ENCODE peak calls at places on chromosomes 5 and 9, in nine cellular contexts. E, K, F, B, X, S, L, Y and H are unnamed samples.

GRCh38 chr9:5593904-5594303 is 35.0 kb upstream of the RIC1 start:
- DNase-seq in E (no peak), K (no peak), F (peak; percentile 85), B (no peak), X (no peak), S (no peak), L (no peak), Y (no peak), H (no peak)

GRCh38 chr9:99895510-99895909 is 10.9 kb upstream of the STX17 start:
- DNase-seq in E (no peak), K (no peak), F (no peak), B (no peak), X (no peak), S (no peak), L (no peak), Y (no peak), H (no peak)

GRCh38 chr9:15576350-15577050 is 23.7 kb downstream of the CCDC171 start:
- DNase-seq in E (no peak), K (no peak), F (no peak), B (no peak), X (no peak), S (no peak), L (no peak), Y (no peak), H (no peak)

GRCh38 chr5:19314840-19315239 is 673.2 kb downstream of the CDH18 start:
- DNase-seq in E (no peak), K (no peak), F (no peak), B (no peak), X (no peak), S (peak; percentile 91), L (no peak), Y (no peak), H (no peak)

GRCh38 chr5:142924135-142924883 is 154.1 kb downstream of the ARHGAP26 start:
- DNase-seq in E (no peak), K (no peak), F (no peak), B (no peak), X (no peak), S (peak; percentile 43), L (no peak), Y (no peak), H (no peak)

GRCh38 chr5:126369995-126370731 is 53.0 kb upstream of the GRAMD2B start:
- DNase-seq in E (no peak), K (no peak), F (no peak), B (no peak), X (no peak), S (no peak), L (no peak), Y (peak; percentile 20), H (peak; percentile 46)

GRCh38 chr5:135376961-135377621 is 21.9 kb downstream of the MACROH2A1 start:
- DNase-seq in E (no peak), K (no peak), F (no peak), B (no peak), X (no peak), S (no peak), L (no peak), Y (no peak), H (no peak)

GRCh38 chr9:121741198-121741918 is 89.9 kb downstream of the DAB2IP start:
- DNase-seq in E (no peak), K (no peak), F (no peak), B (no peak), X (no peak), S (no peak), L (no peak), Y (peak; percentile 30), H (no peak)

GRCh38 chr5:10521466-10522223 is 42.2 kb upstream of the ANKRD33B start:
- DNase-seq in E (no peak), K (no peak), F (no peak), B (no peak), X (no peak), S (no peak), L (no peak), Y (no peak), H (no peak)

GRCh38 chr9:4639420-4639819 is 22.7 kb upstream of the PLPP6 start:
- DNase-seq in E (no peak), K (no peak), F (no peak), B (no peak), X (no peak), S (peak; percentile 18), L (no peak), Y (no peak), H (no peak)

GRCh38 chr5:34600118-34600493 is 56.0 kb upstream of the RAI14 start:
- DNase-seq in E (no peak), K (no peak), F (no peak), B (no peak), X (no peak), S (no peak), L (no peak), Y (no peak), H (no peak)

GRCh38 chr9:130299785-130300615 is 34.4 kb downstream of the HMCN2 start:
- DNase-seq in E (no peak), K (no peak), F (no peak), B (no peak), X (no peak), S (no peak), L (no peak), Y (no peak), H (no peak)

GRCh38 chr5:43609752-43610151 is 6.8 kb downstream of the NNT start:
- DNase-seq in E (no peak), K (no peak), F (peak; percentile 8), B (no peak), X (no peak), S (peak; percentile 8), L (no peak), Y (no peak), H (no peak)

GRCh38 chr5:122880749-122881148 is 35.3 kb downstream of the SNX24 start:
- DNase-seq in E (no peak), K (no peak), F (no peak), B (no peak), X (no peak), S (no peak), L (no peak), Y (peak; percentile 4), H (no peak)

GRCh38 chr9:2583308-2584013 is 38.1 kb upstream of the VLDLR start:
- DNase-seq in E (no peak), K (no peak), F (no peak), B (no peak), X (no peak), S (no peak), L (no peak), Y (no peak), H (peak; percentile 14)

GRCh38 chr5:8320244-8320643 is 451.3 kb downstream of the MTRR start:
- DNase-seq in E (no peak), K (no peak), F (no peak), B (no peak), X (no peak), S (no peak), L (no peak), Y (no peak), H (no peak)

GRCh38 chr5:76831108-76831447 is 12.2 kb downstream of the F2RL1 start:
- DNase-seq in E (no peak), K (no peak), F (no peak), B (no peak), X (no peak), S (no peak), L (no peak), Y (no peak), H (no peak)

GRCh38 chr5:135833961-135834638 is 363 bp upstream of the SLC25A48 start:
- DNase-seq in E (no peak), K (no peak), F (no peak), B (no peak), X (no peak), S (peak; percentile 28), L (no peak), Y (no peak), H (no peak)

DNA sequence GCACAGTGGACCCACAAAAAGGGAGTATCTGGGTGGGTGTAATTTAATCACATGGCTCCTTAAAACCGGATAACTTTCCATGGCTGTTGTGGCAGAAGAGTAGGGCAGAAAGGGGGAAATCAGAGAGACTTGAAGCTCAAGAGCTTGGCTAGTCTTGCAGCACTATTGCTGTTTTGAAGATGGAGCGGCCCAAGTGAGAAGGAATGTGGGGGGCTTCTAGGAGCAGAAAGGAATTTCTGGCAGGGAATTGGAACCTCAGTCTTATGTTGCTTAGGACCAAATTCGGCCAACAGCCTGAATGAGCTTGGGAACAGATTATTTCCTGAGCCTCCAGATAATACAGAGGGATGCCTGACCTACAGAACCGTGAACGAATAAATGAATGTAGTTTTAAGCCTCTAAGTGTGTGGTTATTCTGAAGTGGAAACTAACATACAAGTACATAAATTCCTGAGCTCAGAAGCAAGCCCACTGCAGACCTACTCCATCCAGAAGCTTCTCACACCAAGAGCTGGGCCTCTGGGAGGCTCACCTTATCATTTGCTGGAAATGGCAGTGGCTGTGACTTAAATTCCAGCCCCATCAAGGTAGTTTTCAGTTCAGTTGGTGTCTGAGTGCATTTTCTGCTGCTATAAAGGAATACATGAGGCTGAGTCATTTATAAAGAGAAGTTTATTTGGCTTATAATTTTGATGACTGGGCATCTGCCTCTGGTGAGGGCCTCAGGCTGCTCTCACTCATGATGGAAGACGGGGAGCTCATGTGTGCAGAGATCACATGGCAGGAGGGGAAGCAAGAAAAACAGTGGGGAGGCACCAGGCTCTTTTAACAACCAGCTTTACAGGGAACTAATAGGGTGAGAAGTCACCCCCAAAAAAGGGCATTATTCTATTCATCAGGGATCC is 15.3 kb upstream of the TMEM174 start:
- DNase-seq in E (no peak), K (no peak), F (no peak), B (no peak), X (no peak), S (no peak), L (no peak), Y (no peak), H (no peak)
- H3K4me1 ChIP-seq in E (no peaks in the 10 kb centered on the region), K (no peaks in the 10 kb centered on the region), F (peaks cover 19% of the 10 kb centered on the region), B (peaks cover 16% of the 10 kb centered on the region), X (peaks cover 29% of the 10 kb centered on the region), S (no peaks in the 10 kb centered on the region), L (no peaks in the 10 kb centered on the region), Y (no peaks in the 10 kb centered on the region), H (no peaks in the 10 kb centered on the region)

GRCh38 chr5:41145306-41145705 is 68.0 kb downstream of the C6 start:
- DNase-seq in E (no peak), K (no peak), F (no peak), B (no peak), X (no peak), S (no peak), L (no peak), Y (no peak), H (no peak)
- H3K4me1 ChIP-seq in E (no peaks in the 10 kb centered on the region), K (no peaks in the 10 kb centered on the region), F (no peaks in the 10 kb centered on the region), B (no peaks in the 10 kb centered on the region), X (no peaks in the 10 kb centered on the region), S (no peaks in the 10 kb centered on the region), L (no peaks in the 10 kb centered on the region), Y (no peaks in the 10 kb centered on the region), H (no peaks in the 10 kb centered on the region)

DNA sequence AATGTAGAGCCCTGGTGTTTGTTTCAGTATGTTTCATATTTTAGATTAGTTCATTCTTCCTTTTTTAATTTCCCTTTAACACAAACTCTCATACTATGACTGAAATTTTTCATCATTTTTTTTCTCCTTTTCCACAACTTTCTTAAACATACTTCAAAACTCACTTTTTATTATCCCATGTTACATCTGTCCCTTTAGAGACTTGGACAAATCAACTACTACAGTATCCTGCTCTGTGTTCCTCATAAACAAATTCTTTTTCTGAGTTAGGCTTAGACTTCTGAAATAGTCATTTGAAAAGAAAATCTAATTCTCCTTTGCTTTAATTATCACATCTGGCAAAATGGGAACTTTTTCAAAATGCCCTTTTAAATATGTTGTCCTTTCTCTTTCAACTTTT is 15.3 kb downstream of the MATR3 start:
- DNase-seq in E (no peak), K (no peak), F (no peak), B (no peak), X (no peak), S (no peak), L (no peak), Y (no peak), H (no peak)
- H3K4me1 ChIP-seq in E (peaks cover 60% of the 10 kb centered on the region), K (peaks cover 97% of the 10 kb centered on the region), F (peaks cover 29% of the 10 kb centered on the region), B (peaks cover 40% of the 10 kb centered on the region), X (peaks cover 91% of the 10 kb centered on the region), S (no peaks in the 10 kb centered on the region), L (peaks cover 98% of the 10 kb centered on the region), Y (peaks cover 61% of the 10 kb centered on the region), H (peaks cover 26% of the 10 kb centered on the region)

GRCh38 chr5:96679293-96679692 is 17.1 kb downstream of the CAST start:
- DNase-seq in E (no peak), K (no peak), F (peak; percentile 63), B (no peak), X (no peak), S (no peak), L (no peak), Y (no peak), H (no peak)
- H3K4me1 ChIP-seq in E (peaks cover 4% of the 10 kb centered on the region), K (no peaks in the 10 kb centered on the region), F (peaks cover 37% of the 10 kb centered on the region), B (no peaks in the 10 kb centered on the region), X (no peaks in the 10 kb centered on the region), S (no peaks in the 10 kb centered on the region), L (peaks cover 27% of the 10 kb centered on the region), Y (no peaks in the 10 kb centered on the region), H (peaks cover 13% of the 10 kb centered on the region)